ENCODE peak calls at places on chromosomes 12 and 14, in six cellular contexts. N is mesendoderm; E is tibial artery; L is HAP-1; S is psoas muscle; P is CD4-positive, CD25-positive, alpha-beta regulatory T cell. O is an unnamed sample.

GRCh38 chr12:66692170-66692569 is 13.3 kb upstream of the GRIP1 start:
- DNase-seq in N (no peak), E (no peak), L (no peak), S (no peak), P (no peak), O (no peak)

GRCh38 chr12:3564411-3564810 is 73.4 kb downstream of the PRMT8 start:
- DNase-seq in N (no peak), E (no peak), L (no peak), S (no peak), P (no peak), O (no peak)

GRCh38 chr12:109192358-109192757 is 76.0 kb downstream of the ACACB start:
- DNase-seq in N (no peak), E (no peak), L (no peak), S (no peak), P (no peak), O (no peak)

GRCh38 chr12:56601503-56601902 is 28.6 kb downstream of the BAZ2A start:
- DNase-seq in N (peak; percentile 66), E (no peak), L (no peak), S (no peak), P (no peak), O (no peak)

GRCh38 chr14:68397371-68397779 is 395.5 kb downstream of the ZFP36L1 start:
- DNase-seq in N (peak; percentile 25), E (peak; percentile 81), L (no peak), S (peak; percentile 74), P (no peak), O (no peak)

GRCh38 chr12:21788089-21788983 is 13.8 kb upstream of the KCNJ8 start:
- DNase-seq in N (no peak), E (no peak), L (no peak), S (no peak), P (no peak), O (no peak)

GRCh38 chr14:106564058-106564643 is 1037.8 kb downstream of the TMEM121 start:
- DNase-seq in N (peak; percentile 3), E (no peak), L (no peak), S (no peak), P (peak; percentile 27), O (peak; percentile 38)

GRCh38 chr14:95255487-95255886 is 64.2 kb downstream of the CLMN start:
- DNase-seq in N (peak; percentile 92), E (no peak), L (peak; percentile 71), S (no peak), P (no peak), O (no peak)

GRCh38 chr12:131860472-131861260 is 32.5 kb downstream of the MMP17 start:
- DNase-seq in N (peak; percentile 78), E (no peak), L (peak; percentile 92), S (peak; percentile 85), P (no peak), O (no peak)

GRCh38 chr12:88998421-88998820 is 353.9 kb downstream of the DUSP6 start:
- DNase-seq in N (no peak), E (no peak), L (no peak), S (no peak), P (no peak), O (no peak)

GRCh38 chr12:25458047-25458552 is 95.0 kb downstream of the LMNTD1 start:
- DNase-seq in N (no peak), E (no peak), L (no peak), S (no peak), P (no peak), O (no peak)

GRCh38 chr14:74843653-74844052 is 32.3 kb downstream of the PROX2 start:
- DNase-seq in N (no peak), E (no peak), L (no peak), S (no peak), P (no peak), O (no peak)

GRCh38 chr12:117926391-117926899 is 42.3 kb downstream of the KSR2 start:
- DNase-seq in N (no peak), E (no peak), L (no peak), S (no peak), P (no peak), O (no peak)

GRCh38 chr14:101508196-101508947 is 52.9 kb upstream of the DIO3 start:
- DNase-seq in N (no peak), E (peak; percentile 62), L (no peak), S (peak; percentile 40), P (no peak), O (no peak)

GRCh38 chr14:100620437-100621100 is 33.4 kb upstream of the BEGAIN start:
- DNase-seq in N (no peak), E (peak; percentile 42), L (no peak), S (no peak), P (no peak), O (no peak)

GRCh38 chr12:53055471-53056266 is 5.8 kb downstream of the TNS2 start:
- DNase-seq in N (no peak), E (no peak), L (no peak), S (peak; percentile 53), P (no peak), O (no peak)

GRCh38 chr12:100955139-100955538 is 160.6 kb downstream of the ANO4 start:
- DNase-seq in N (peak; percentile 92), E (no peak), L (no peak), S (no peak), P (no peak), O (no peak)

GRCh38 chr12:131737485-131737827 is 26.6 kb downstream of the SFSWAP start:
- DNase-seq in N (no peak), E (no peak), L (no peak), S (no peak), P (no peak), O (no peak)

GRCh38 chr14:91373591-91374245 is 43.9 kb downstream of the CCDC88C start:
- DNase-seq in N (no peak), E (no peak), L (no peak), S (no peak), P (peak; percentile 57), O (peak; percentile 40)

GRCh38 chr12:124357616-124358015 is 62.7 kb downstream of the RFLNA start:
- DNase-seq in N (no peak), E (no peak), L (no peak), S (no peak), P (no peak), O (no peak)

GRCh38 chr14:32073537-32074189 is 3.4 kb upstream of the ARHGAP5 start:
- DNase-seq in N (peak; percentile 79), E (no peak), L (peak; percentile 79), S (no peak), P (peak; percentile 54), O (peak; percentile 4)

GRCh38 chr12:115002434-115002833 is 318.5 kb upstream of the TBX3 start:
- DNase-seq in N (no peak), E (no peak), L (no peak), S (no peak), P (no peak), O (no peak)

GRCh38 chr12:18578191-18578590 is 159.6 kb downstream of the PLCZ1 start:
- DNase-seq in N (no peak), E (no peak), L (no peak), S (no peak), P (no peak), O (no peak)

GRCh38 chr12:124391340-124392261 is 96.7 kb downstream of the RFLNA start:
- DNase-seq in N (no peak), E (peak; percentile 87), L (no peak), S (peak; percentile 83), P (no peak), O (no peak)

GRCh38 chr12:87814625-87815024 is 214.6 kb downstream of the C12orf50 start:
- DNase-seq in N (no peak), E (no peak), L (no peak), S (no peak), P (no peak), O (no peak)

GRCh38 chr12:15603461-15604085 is 185.6 kb downstream of the EPS8 start:
- DNase-seq in N (no peak), E (no peak), L (no peak), S (no peak), P (no peak), O (no peak)

GRCh38 chr14:64337901-64338615 is 43.9 kb upstream of the ESR2 start:
- DNase-seq in N (peak; percentile 90), E (no peak), L (peak; percentile 69), S (no peak), P (peak; percentile 1), O (peak; percentile 47)

DNA sequence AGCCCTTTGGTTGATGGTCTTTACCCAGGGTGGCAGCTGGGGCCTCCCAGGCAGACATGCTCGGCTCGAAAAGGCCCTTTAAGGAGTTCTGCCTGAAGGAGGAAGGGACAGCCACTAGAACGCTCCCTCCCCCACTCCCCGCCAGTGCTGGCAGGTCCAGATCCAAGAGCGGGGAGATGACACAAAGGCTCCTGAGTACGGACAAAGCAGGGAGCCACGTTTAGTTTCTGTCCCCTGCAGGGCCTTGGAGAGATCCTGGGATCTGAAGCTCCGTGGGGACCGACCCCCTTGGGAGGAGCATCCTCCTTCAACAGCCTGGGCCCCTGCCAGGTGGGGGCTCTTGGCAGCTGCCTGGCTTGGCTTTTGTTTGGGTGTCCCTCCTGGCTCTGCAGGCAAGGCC is 89.7 kb downstream of the ESRRB start:
- DNase-seq in N (no peak), E (no peak), L (no peak), S (no peak), P (no peak), O (no peak)
- H3K4me3 ChIP-seq in N (no peak overlapping the region), E (no peak overlapping the region), L (no peak overlapping the region), S (no peak overlapping the region), P (no peak overlapping the region), O (no peak overlapping the region)

DNA sequence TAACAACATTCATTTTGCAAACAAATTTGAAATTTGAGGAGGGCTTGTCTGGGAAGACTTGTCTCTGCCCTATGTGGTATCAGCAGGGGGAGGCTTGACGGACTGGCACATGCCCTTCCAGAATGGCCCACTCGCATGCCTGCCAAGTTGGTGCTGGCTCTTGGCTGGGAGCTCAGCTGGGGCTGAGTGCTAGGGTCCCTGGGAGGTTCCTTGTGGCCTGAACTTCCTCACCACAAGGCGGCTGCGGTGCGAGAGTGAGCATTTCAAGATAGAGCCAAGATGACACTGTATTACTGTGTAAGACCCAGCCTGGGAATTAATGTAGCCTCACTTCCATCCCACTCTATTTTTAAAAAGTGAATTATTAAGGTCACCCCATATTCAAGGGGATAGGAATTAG is 271.6 kb upstream of the PLEKHG7 start:
- DNase-seq in N (peak; percentile 24), E (no peak), L (no peak), S (no peak), P (no peak), O (no peak)
- H3K4me1 ChIP-seq in N (no peaks in the 10 kb centered on the region), E (no peaks in the 10 kb centered on the region), L (no peaks in the 10 kb centered on the region), S (no peaks in the 10 kb centered on the region), P (no peaks in the 10 kb centered on the region), O (no peaks in the 10 kb centered on the region)

DNA sequence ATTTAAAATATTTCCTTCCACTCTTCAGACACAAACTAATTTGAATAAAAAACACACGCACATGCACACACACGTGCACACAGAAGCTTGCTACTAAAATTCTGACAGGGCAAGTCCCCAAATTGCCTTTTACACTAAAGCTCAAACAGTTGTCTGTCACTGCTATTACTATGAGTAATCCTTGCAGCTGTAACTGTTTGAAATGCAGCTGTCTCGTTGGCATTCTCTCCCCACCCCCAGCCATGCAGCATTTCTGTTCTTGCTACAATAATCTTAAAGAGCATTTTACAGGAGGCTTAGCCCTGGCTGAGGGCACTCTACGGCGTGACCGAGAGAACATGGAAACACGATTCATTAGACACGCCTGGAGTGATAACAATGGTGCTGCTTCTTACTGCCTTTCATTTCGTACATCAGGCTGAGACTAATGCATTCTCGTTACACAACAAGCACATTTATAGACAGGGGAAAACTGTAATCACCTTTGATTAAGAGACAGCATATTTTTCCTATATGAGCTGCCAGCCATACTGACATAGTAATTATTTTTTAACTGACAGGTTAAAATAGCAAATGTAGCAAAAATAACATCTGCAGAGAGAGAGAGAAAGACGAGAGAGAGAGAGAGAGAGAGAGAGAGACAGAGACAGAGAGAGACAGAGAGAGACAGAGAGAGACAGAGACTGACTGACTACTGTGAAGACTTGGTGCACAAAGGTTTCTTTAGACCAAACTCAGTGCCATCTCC is 153.8 kb downstream of the MED13L start:
- DNase-seq in N (peak; percentile 65), E (no peak), L (peak; percentile 88), S (peak; percentile 75), P (no peak), O (no peak)
- H3K4me3 ChIP-seq in N (no peak overlapping the region), E (no peak overlapping the region), L (no peak overlapping the region), S (peak overlapping the region; percentile 48), P (peak overlapping the region; percentile 27), O (no peak overlapping the region)

GRCh38 chr12:47361389-47362031 is 281.8 kb upstream of the AMIGO2 start:
- DNase-seq in N (peak; percentile 66), E (no peak), L (no peak), S (no peak), P (peak; percentile 16), O (peak; percentile 36)
- H3K4me1 ChIP-seq in N (peaks cover 7% of the 10 kb centered on the region), E (no peaks in the 10 kb centered on the region), L (no peaks in the 10 kb centered on the region), S (no peaks in the 10 kb centered on the region), P (peaks cover 66% of the 10 kb centered on the region), O (peaks cover 67% of the 10 kb centered on the region)

O was measured in CD8-positive, alpha-beta memory T cell.